ENCODE peak calls at places on chromosomes 16 and 17, in ten cellular contexts. One of them, this sample, is unnamed.

GRCh38 chr16:85690469-85691064 is 1.8 kb upstream of the GINS2 start:
- DNase-seq in WTC11: no peak
- DNase-seq in HT1080: no peak
- DNase-seq in mammary epithelial cell: no peak
- DNase-seq in omental fat pad: no peak
- DNase-seq in naive thymus-derived CD8-positive, alpha-beta T cell: no peak
- DNase-seq in suprapubic skin: no peak
- DNase-seq in astrocyte of the spinal cord: no peak
- DNase-seq in activated naive CD4-positive, alpha-beta T cell: no peak
- DNase-seq in activated CD8-positive, alpha-beta memory T cell treated with anti-CD3 and anti-CD28 coated beads, Interleukin-2, amount 50 U/mL, for 48 hours: no peak
- DNase-seq in this sample: no peak

GRCh38 chr16:31694461-31694860 is 166.8 kb downstream of the AHSP start:
- DNase-seq in activated naive CD4-positive, alpha-beta T cell: no peak
- DNase-seq in astrocyte of the spinal cord: no peak
- DNase-seq in activated CD8-positive, alpha-beta memory T cell treated with anti-CD3 and anti-CD28 coated beads, Interleukin-2, amount 50 U/mL, for 48 hours: no peak
- DNase-seq in suprapubic skin: no peak
- DNase-seq in omental fat pad: no peak
- DNase-seq in mammary epithelial cell: no peak
- DNase-seq in HT1080: no peak
- DNase-seq in WTC11: no peak
- DNase-seq in naive thymus-derived CD8-positive, alpha-beta T cell: no peak
- DNase-seq in this sample: no peak

GRCh38 chr17:82812058-82812457 is 27.8 kb downstream of the ZNF750 start:
- DNase-seq in activated CD8-positive, alpha-beta memory T cell treated with anti-CD3 and anti-CD28 coated beads, Interleukin-2, amount 50 U/mL, for 48 hours: no peak
- DNase-seq in suprapubic skin: no peak
- DNase-seq in activated naive CD4-positive, alpha-beta T cell: no peak
- DNase-seq in omental fat pad: no peak
- DNase-seq in mammary epithelial cell: no peak
- DNase-seq in astrocyte of the spinal cord: no peak
- DNase-seq in naive thymus-derived CD8-positive, alpha-beta T cell: no peak
- DNase-seq in HT1080: no peak
- DNase-seq in WTC11: no peak
- DNase-seq in this sample: no peak

GRCh38 chr17:76243826-76244679 is 3.8 kb upstream of the RNF157 start:
- DNase-seq in mammary epithelial cell: no peak
- DNase-seq in omental fat pad: no peak
- DNase-seq in WTC11: no peak
- DNase-seq in naive thymus-derived CD8-positive, alpha-beta T cell: peak; percentile 17
- DNase-seq in astrocyte of the spinal cord: no peak
- DNase-seq in HT1080: no peak
- DNase-seq in activated CD8-positive, alpha-beta memory T cell treated with anti-CD3 and anti-CD28 coated beads, Interleukin-2, amount 50 U/mL, for 48 hours: no peak
- DNase-seq in suprapubic skin: no peak
- DNase-seq in activated naive CD4-positive, alpha-beta T cell: no peak
- DNase-seq in this sample: no peak

GRCh38 chr16:69479806-69480205 is 55.4 kb downstream of the CYB5B start:
- DNase-seq in mammary epithelial cell: peak; percentile 58
- DNase-seq in naive thymus-derived CD8-positive, alpha-beta T cell: no peak
- DNase-seq in omental fat pad: no peak
- DNase-seq in astrocyte of the spinal cord: no peak
- DNase-seq in suprapubic skin: no peak
- DNase-seq in HT1080: no peak
- DNase-seq in activated CD8-positive, alpha-beta memory T cell treated with anti-CD3 and anti-CD28 coated beads, Interleukin-2, amount 50 U/mL, for 48 hours: no peak
- DNase-seq in WTC11: no peak
- DNase-seq in activated naive CD4-positive, alpha-beta T cell: no peak
- DNase-seq in this sample: no peak

GRCh38 chr16:20740901-20741491 is 622 bp downstream of the THUMPD1 start:
- DNase-seq in activated CD8-positive, alpha-beta memory T cell treated with anti-CD3 and anti-CD28 coated beads, Interleukin-2, amount 50 U/mL, for 48 hours: peak; percentile 94
- DNase-seq in WTC11: peak; percentile 84
- DNase-seq in suprapubic skin: peak; percentile 95
- DNase-seq in activated naive CD4-positive, alpha-beta T cell: peak; percentile 63
- DNase-seq in mammary epithelial cell: peak; percentile 68
- DNase-seq in HT1080: peak; percentile 75
- DNase-seq in astrocyte of the spinal cord: peak; percentile 75
- DNase-seq in omental fat pad: peak; percentile 55
- DNase-seq in naive thymus-derived CD8-positive, alpha-beta T cell: peak; percentile 87
- DNase-seq in this sample: peak; percentile 45

GRCh38 chr17:58156839-58157803 is 8.9 kb downstream of the OR4D1 start:
- DNase-seq in suprapubic skin: no peak
- DNase-seq in HT1080: no peak
- DNase-seq in activated naive CD4-positive, alpha-beta T cell: no peak
- DNase-seq in activated CD8-positive, alpha-beta memory T cell treated with anti-CD3 and anti-CD28 coated beads, Interleukin-2, amount 50 U/mL, for 48 hours: peak; percentile 83
- DNase-seq in mammary epithelial cell: peak; percentile 8
- DNase-seq in astrocyte of the spinal cord: no peak
- DNase-seq in naive thymus-derived CD8-positive, alpha-beta T cell: peak; percentile 44
- DNase-seq in WTC11: peak; percentile 73
- DNase-seq in omental fat pad: no peak
- DNase-seq in this sample: no peak

GRCh38 chr16:23131841-23132576 is 17.2 kb downstream of the USP31 start:
- DNase-seq in activated naive CD4-positive, alpha-beta T cell: no peak
- DNase-seq in HT1080: no peak
- DNase-seq in astrocyte of the spinal cord: peak; percentile 16
- DNase-seq in mammary epithelial cell: no peak
- DNase-seq in activated CD8-positive, alpha-beta memory T cell treated with anti-CD3 and anti-CD28 coated beads, Interleukin-2, amount 50 U/mL, for 48 hours: no peak
- DNase-seq in omental fat pad: no peak
- DNase-seq in suprapubic skin: no peak
- DNase-seq in naive thymus-derived CD8-positive, alpha-beta T cell: no peak
- DNase-seq in WTC11: no peak
- DNase-seq in this sample: no peak

GRCh38 chr17:29592850-29593545 is at the start of gene ANKRD13B:
- DNase-seq in WTC11: peak; percentile 71
- DNase-seq in activated CD8-positive, alpha-beta memory T cell treated with anti-CD3 and anti-CD28 coated beads, Interleukin-2, amount 50 U/mL, for 48 hours: peak; percentile 79
- DNase-seq in omental fat pad: no peak
- DNase-seq in naive thymus-derived CD8-positive, alpha-beta T cell: no peak
- DNase-seq in suprapubic skin: no peak
- DNase-seq in HT1080: peak; percentile 35
- DNase-seq in activated naive CD4-positive, alpha-beta T cell: no peak
- DNase-seq in astrocyte of the spinal cord: no peak
- DNase-seq in mammary epithelial cell: no peak
- DNase-seq in this sample: no peak

GRCh38 chr17:32102172-32102571 is 40.1 kb upstream of the RHOT1 start:
- DNase-seq in naive thymus-derived CD8-positive, alpha-beta T cell: no peak
- DNase-seq in activated CD8-positive, alpha-beta memory T cell treated with anti-CD3 and anti-CD28 coated beads, Interleukin-2, amount 50 U/mL, for 48 hours: no peak
- DNase-seq in suprapubic skin: peak; percentile 18
- DNase-seq in HT1080: no peak
- DNase-seq in WTC11: no peak
- DNase-seq in mammary epithelial cell: no peak
- DNase-seq in activated naive CD4-positive, alpha-beta T cell: no peak
- DNase-seq in astrocyte of the spinal cord: no peak
- DNase-seq in omental fat pad: no peak
- DNase-seq in this sample: no peak

GRCh38 chr16:1817716-1818115 is 8.9 kb downstream of the HAGH start:
- DNase-seq in WTC11: no peak
- DNase-seq in mammary epithelial cell: no peak
- DNase-seq in astrocyte of the spinal cord: no peak
- DNase-seq in activated CD8-positive, alpha-beta memory T cell treated with anti-CD3 and anti-CD28 coated beads, Interleukin-2, amount 50 U/mL, for 48 hours: no peak
- DNase-seq in suprapubic skin: no peak
- DNase-seq in omental fat pad: no peak
- DNase-seq in activated naive CD4-positive, alpha-beta T cell: no peak
- DNase-seq in naive thymus-derived CD8-positive, alpha-beta T cell: no peak
- DNase-seq in HT1080: no peak
- DNase-seq in this sample: no peak

GRCh38 chr17:79681628-79682261 is 49.0 kb upstream of the ENPP7 start:
- DNase-seq in omental fat pad: no peak
- DNase-seq in WTC11: no peak
- DNase-seq in HT1080: no peak
- DNase-seq in astrocyte of the spinal cord: no peak
- DNase-seq in activated CD8-positive, alpha-beta memory T cell treated with anti-CD3 and anti-CD28 coated beads, Interleukin-2, amount 50 U/mL, for 48 hours: no peak
- DNase-seq in naive thymus-derived CD8-positive, alpha-beta T cell: no peak
- DNase-seq in mammary epithelial cell: no peak
- DNase-seq in activated naive CD4-positive, alpha-beta T cell: no peak
- DNase-seq in suprapubic skin: no peak
- DNase-seq in this sample: no peak

GRCh38 chr17:1880851-1881630 is 51.2 kb downstream of the RPA1 start:
- DNase-seq in mammary epithelial cell: no peak
- DNase-seq in activated CD8-positive, alpha-beta memory T cell treated with anti-CD3 and anti-CD28 coated beads, Interleukin-2, amount 50 U/mL, for 48 hours: no peak
- DNase-seq in WTC11: no peak
- DNase-seq in astrocyte of the spinal cord: peak; percentile 4
- DNase-seq in suprapubic skin: no peak
- DNase-seq in activated naive CD4-positive, alpha-beta T cell: no peak
- DNase-seq in HT1080: no peak
- DNase-seq in omental fat pad: no peak
- DNase-seq in naive thymus-derived CD8-positive, alpha-beta T cell: no peak
- DNase-seq in this sample: no peak

GRCh38 chr17:310111-311010 is 42.2 kb downstream of the RPH3AL start:
- DNase-seq in activated naive CD4-positive, alpha-beta T cell: no peak
- DNase-seq in activated CD8-positive, alpha-beta memory T cell treated with anti-CD3 and anti-CD28 coated beads, Interleukin-2, amount 50 U/mL, for 48 hours: no peak
- DNase-seq in omental fat pad: no peak
- DNase-seq in suprapubic skin: no peak
- DNase-seq in WTC11: no peak
- DNase-seq in astrocyte of the spinal cord: no peak
- DNase-seq in mammary epithelial cell: no peak
- DNase-seq in HT1080: no peak
- DNase-seq in naive thymus-derived CD8-positive, alpha-beta T cell: no peak
- DNase-seq in this sample: no peak

GRCh38 chr17:76772842-76773521 is 35.1 kb downstream of the MFSD11 start:
- DNase-seq in WTC11: no peak
- DNase-seq in HT1080: peak; percentile 92
- DNase-seq in activated CD8-positive, alpha-beta memory T cell treated with anti-CD3 and anti-CD28 coated beads, Interleukin-2, amount 50 U/mL, for 48 hours: peak; percentile 61
- DNase-seq in astrocyte of the spinal cord: peak; percentile 72
- DNase-seq in omental fat pad: no peak
- DNase-seq in activated naive CD4-positive, alpha-beta T cell: no peak
- DNase-seq in mammary epithelial cell: peak; percentile 80
- DNase-seq in suprapubic skin: no peak
- DNase-seq in naive thymus-derived CD8-positive, alpha-beta T cell: peak; percentile 40
- DNase-seq in this sample: no peak

GRCh38 chr17:69065113-69065512 is 4.4 kb upstream of the ABCA9 start:
- DNase-seq in activated CD8-positive, alpha-beta memory T cell treated with anti-CD3 and anti-CD28 coated beads, Interleukin-2, amount 50 U/mL, for 48 hours: no peak
- DNase-seq in WTC11: no peak
- DNase-seq in omental fat pad: no peak
- DNase-seq in HT1080: no peak
- DNase-seq in astrocyte of the spinal cord: no peak
- DNase-seq in suprapubic skin: no peak
- DNase-seq in mammary epithelial cell: no peak
- DNase-seq in naive thymus-derived CD8-positive, alpha-beta T cell: no peak
- DNase-seq in activated naive CD4-positive, alpha-beta T cell: no peak
- DNase-seq in this sample: no peak

GRCh38 chr17:79975498-79976134 is 60.1 kb downstream of the TBC1D16 start:
- DNase-seq in astrocyte of the spinal cord: no peak
- DNase-seq in activated naive CD4-positive, alpha-beta T cell: no peak
- DNase-seq in omental fat pad: no peak
- DNase-seq in activated CD8-positive, alpha-beta memory T cell treated with anti-CD3 and anti-CD28 coated beads, Interleukin-2, amount 50 U/mL, for 48 hours: no peak
- DNase-seq in WTC11: no peak
- DNase-seq in naive thymus-derived CD8-positive, alpha-beta T cell: no peak
- DNase-seq in HT1080: no peak
- DNase-seq in suprapubic skin: peak; percentile 62
- DNase-seq in mammary epithelial cell: no peak
- DNase-seq in this sample: no peak

GRCh38 chr17:78396436-78397335 is 18.2 kb downstream of the PGS1 start:
- DNase-seq in naive thymus-derived CD8-positive, alpha-beta T cell: no peak
- DNase-seq in activated CD8-positive, alpha-beta memory T cell treated with anti-CD3 and anti-CD28 coated beads, Interleukin-2, amount 50 U/mL, for 48 hours: no peak
- DNase-seq in omental fat pad: no peak
- DNase-seq in mammary epithelial cell: no peak
- DNase-seq in suprapubic skin: no peak
- DNase-seq in activated naive CD4-positive, alpha-beta T cell: no peak
- DNase-seq in astrocyte of the spinal cord: no peak
- DNase-seq in WTC11: no peak
- DNase-seq in HT1080: no peak
- DNase-seq in this sample: peak; percentile 40

GRCh38 chr16:15650019-15650697 is at the start of gene NDE1:
- DNase-seq in omental fat pad: peak; percentile 66
- DNase-seq in HT1080: peak; percentile 87
- DNase-seq in suprapubic skin: peak; percentile 97
- DNase-seq in mammary epithelial cell: peak; percentile 90
- DNase-seq in astrocyte of the spinal cord: peak; percentile 87
- DNase-seq in naive thymus-derived CD8-positive, alpha-beta T cell: peak; percentile 64
- DNase-seq in activated CD8-positive, alpha-beta memory T cell treated with anti-CD3 and anti-CD28 coated beads, Interleukin-2, amount 50 U/mL, for 48 hours: peak; percentile 93
- DNase-seq in activated naive CD4-positive, alpha-beta T cell: peak; percentile 57
- DNase-seq in WTC11: peak; percentile 94
- DNase-seq in this sample: peak; percentile 53

GRCh38 chr16:11325404-11326083 is 19.7 kb upstream of the RMI2 start:
- DNase-seq in astrocyte of the spinal cord: no peak
- DNase-seq in omental fat pad: no peak
- DNase-seq in activated naive CD4-positive, alpha-beta T cell: no peak
- DNase-seq in WTC11: no peak
- DNase-seq in activated CD8-positive, alpha-beta memory T cell treated with anti-CD3 and anti-CD28 coated beads, Interleukin-2, amount 50 U/mL, for 48 hours: no peak
- DNase-seq in HT1080: no peak
- DNase-seq in suprapubic skin: no peak
- DNase-seq in mammary epithelial cell: no peak
- DNase-seq in naive thymus-derived CD8-positive, alpha-beta T cell: no peak
- DNase-seq in this sample: no peak

This sample was measured in thoracic aorta.